ENCODE peak calls at places on chromosomes 13 and 19, in six cellular contexts. One of them, this sample, is unnamed.

GRCh38 chr13:40101708-40102359 is 446.4 kb downstream of the COG6 start:
- DNase-seq in B cell: peak
- DNase-seq in bronchial epithelial cell: peak
- DNase-seq in right lobe of liver: no peak
- DNase-seq in psoas muscle: no peak
- DNase-seq in Caco-2: no peak
- DNase-seq in this sample: peak

GRCh38 chr19:38849746-38850230 is at the start of gene HNRNPL:
- DNase-seq in psoas muscle: no peak
- DNase-seq in Caco-2: no peak
- DNase-seq in right lobe of liver: no peak
- DNase-seq in bronchial epithelial cell: no peak
- DNase-seq in B cell: peak
- DNase-seq in this sample: no peak

GRCh38 chr13:102597029-102598015 is 536 bp downstream of the TPP2 start:
- DNase-seq in right lobe of liver: peak
- DNase-seq in psoas muscle: peak
- DNase-seq in Caco-2: no peak
- DNase-seq in B cell: no peak
- DNase-seq in bronchial epithelial cell: no peak
- DNase-seq in this sample: peak

GRCh38 chr13:77846173-77846572 is 72.5 kb downstream of the EDNRB start:
- DNase-seq in right lobe of liver: no peak
- DNase-seq in bronchial epithelial cell: no peak
- DNase-seq in B cell: no peak
- DNase-seq in psoas muscle: no peak
- DNase-seq in Caco-2: no peak
- DNase-seq in this sample: no peak

GRCh38 chr13:23579886-23580706 is 9.9 kb downstream of the TNFRSF19 start:
- DNase-seq in right lobe of liver: no peak
- DNase-seq in psoas muscle: no peak
- DNase-seq in bronchial epithelial cell: peak
- DNase-seq in B cell: no peak
- DNase-seq in Caco-2: no peak
- DNase-seq in this sample: no peak

GRCh38 chr19:58575183-58576041 is 2.3 kb upstream of the MZF1 start:
- DNase-seq in B cell: peak
- DNase-seq in bronchial epithelial cell: peak
- DNase-seq in right lobe of liver: peak
- DNase-seq in psoas muscle: peak
- DNase-seq in Caco-2: peak
- DNase-seq in this sample: peak

GRCh38 chr13:34748078-34748477 is 194.0 kb upstream of the NBEA start:
- DNase-seq in right lobe of liver: no peak
- DNase-seq in psoas muscle: no peak
- DNase-seq in bronchial epithelial cell: peak
- DNase-seq in B cell: no peak
- DNase-seq in Caco-2: no peak
- DNase-seq in this sample: peak

GRCh38 chr19:55454787-55455243 is 6.6 kb downstream of the ISOC2 start:
- DNase-seq in B cell: no peak
- DNase-seq in right lobe of liver: no peak
- DNase-seq in bronchial epithelial cell: no peak
- DNase-seq in psoas muscle: no peak
- DNase-seq in Caco-2: peak
- DNase-seq in this sample: peak

GRCh38 chr13:103289661-103290060 is 223.4 kb upstream of the SLC10A2 start:
- DNase-seq in Caco-2: no peak
- DNase-seq in psoas muscle: no peak
- DNase-seq in B cell: no peak
- DNase-seq in right lobe of liver: no peak
- DNase-seq in bronchial epithelial cell: no peak
- DNase-seq in this sample: no peak

GRCh38 chr19:19550454-19550842 is 12.4 kb downstream of the CILP2 start:
- DNase-seq in bronchial epithelial cell: no peak
- DNase-seq in Caco-2: no peak
- DNase-seq in B cell: no peak
- DNase-seq in psoas muscle: no peak
- DNase-seq in right lobe of liver: no peak
- DNase-seq in this sample: no peak

GRCh38 chr13:101303512-101303911 is 112.8 kb downstream of the NALCN start:
- DNase-seq in bronchial epithelial cell: no peak
- DNase-seq in Caco-2: no peak
- DNase-seq in psoas muscle: no peak
- DNase-seq in B cell: no peak
- DNase-seq in right lobe of liver: no peak
- DNase-seq in this sample: no peak

GRCh38 chr19:28008695-28009094 is 1204.3 kb downstream of the UQCRFS1 start:
- DNase-seq in psoas muscle: no peak
- DNase-seq in B cell: no peak
- DNase-seq in bronchial epithelial cell: no peak
- DNase-seq in right lobe of liver: no peak
- DNase-seq in Caco-2: no peak
- DNase-seq in this sample: no peak

GRCh38 chr13:29165840-29166239 is 345.7 kb downstream of the MTUS2 start:
- DNase-seq in bronchial epithelial cell: no peak
- DNase-seq in B cell: no peak
- DNase-seq in psoas muscle: no peak
- DNase-seq in right lobe of liver: no peak
- DNase-seq in Caco-2: no peak
- DNase-seq in this sample: peak

GRCh38 chr13:78742659-78743058 is 83.7 kb upstream of the OBI1 start:
- DNase-seq in right lobe of liver: no peak
- DNase-seq in Caco-2: no peak
- DNase-seq in bronchial epithelial cell: no peak
- DNase-seq in B cell: no peak
- DNase-seq in psoas muscle: no peak
- DNase-seq in this sample: no peak

GRCh38 chr13:85509512-85509911 is 289.7 kb downstream of the SLITRK6 start:
- DNase-seq in psoas muscle: no peak
- DNase-seq in Caco-2: peak
- DNase-seq in right lobe of liver: no peak
- DNase-seq in B cell: no peak
- DNase-seq in bronchial epithelial cell: peak
- DNase-seq in this sample: peak

GRCh38 chr13:114119196-114119595 is 13.2 kb downstream of the RASA3 start:
- DNase-seq in bronchial epithelial cell: peak
- DNase-seq in right lobe of liver: no peak
- DNase-seq in Caco-2: no peak
- DNase-seq in B cell: no peak
- DNase-seq in psoas muscle: peak
- DNase-seq in this sample: peak

GRCh38 chr19:49690656-49691242 is at the start of gene CPT1C:
- DNase-seq in Caco-2: peak
- DNase-seq in psoas muscle: peak
- DNase-seq in bronchial epithelial cell: peak
- DNase-seq in right lobe of liver: no peak
- DNase-seq in B cell: no peak
- DNase-seq in this sample: peak

GRCh38 chr13:73401769-73402168 is 343.0 kb downstream of the KLF5 start:
- DNase-seq in Caco-2: no peak
- DNase-seq in right lobe of liver: no peak
- DNase-seq in bronchial epithelial cell: no peak
- DNase-seq in B cell: no peak
- DNase-seq in psoas muscle: no peak
- DNase-seq in this sample: peak

GRCh38 chr13:36059366-36059765 is 71.8 kb downstream of the DCLK1 start:
- DNase-seq in B cell: no peak
- DNase-seq in Caco-2: no peak
- DNase-seq in psoas muscle: peak
- DNase-seq in right lobe of liver: no peak
- DNase-seq in bronchial epithelial cell: no peak
- DNase-seq in this sample: no peak

GRCh38 chr19:51192689-51193088 is 32.2 kb upstream of the CD33 start:
- DNase-seq in B cell: no peak
- DNase-seq in right lobe of liver: no peak
- DNase-seq in bronchial epithelial cell: no peak
- DNase-seq in Caco-2: no peak
- DNase-seq in psoas muscle: no peak
- DNase-seq in this sample: no peak
- TF ChIP-seq CTCF in B cell: no peak
- TF ChIP-seq CTCF in right lobe of liver: no peak
- TF ChIP-seq CTCF in bronchial epithelial cell: no peak
- TF ChIP-seq CTCF in Caco-2: no peak
- TF ChIP-seq CTCF in psoas muscle: no peak
- TF ChIP-seq CTCF in this sample: no peak

GRCh38 chr19:29263305-29264080 is 50.5 kb upstream of the UQCRFS1 start:
- DNase-seq in psoas muscle: peak
- DNase-seq in bronchial epithelial cell: no peak
- DNase-seq in right lobe of liver: no peak
- DNase-seq in B cell: no peak
- DNase-seq in Caco-2: peak
- DNase-seq in this sample: no peak

GRCh38 chr19:29259867-29260281 is 46.9 kb upstream of the UQCRFS1 start:
- DNase-seq in Caco-2: no peak
- DNase-seq in bronchial epithelial cell: no peak
- DNase-seq in right lobe of liver: no peak
- DNase-seq in B cell: no peak
- DNase-seq in psoas muscle: no peak
- DNase-seq in this sample: no peak

GRCh38 chr19:29262085-29262484 is 49.1 kb upstream of the UQCRFS1 start:
- DNase-seq in bronchial epithelial cell: no peak
- DNase-seq in Caco-2: no peak
- DNase-seq in B cell: no peak
- DNase-seq in right lobe of liver: no peak
- DNase-seq in psoas muscle: no peak
- DNase-seq in this sample: no peak

GRCh38 chr19:29259153-29259552 is 46.2 kb upstream of the UQCRFS1 start:
- DNase-seq in bronchial epithelial cell: no peak
- DNase-seq in B cell: no peak
- DNase-seq in psoas muscle: no peak
- DNase-seq in right lobe of liver: no peak
- DNase-seq in Caco-2: peak
- DNase-seq in this sample: no peak

GRCh38 chr19:29260477-29261317 is 47.7 kb upstream of the UQCRFS1 start:
- DNase-seq in B cell: no peak
- DNase-seq in psoas muscle: no peak
- DNase-seq in right lobe of liver: no peak
- DNase-seq in bronchial epithelial cell: no peak
- DNase-seq in Caco-2: peak
- DNase-seq in this sample: peak
- TF ChIP-seq CTCF in B cell: peak
- TF ChIP-seq CTCF in psoas muscle: peak
- TF ChIP-seq CTCF in right lobe of liver: peak
- TF ChIP-seq CTCF in bronchial epithelial cell: no peak
- TF ChIP-seq CTCF in Caco-2: peak
- TF ChIP-seq CTCF in this sample: peak

DNA sequence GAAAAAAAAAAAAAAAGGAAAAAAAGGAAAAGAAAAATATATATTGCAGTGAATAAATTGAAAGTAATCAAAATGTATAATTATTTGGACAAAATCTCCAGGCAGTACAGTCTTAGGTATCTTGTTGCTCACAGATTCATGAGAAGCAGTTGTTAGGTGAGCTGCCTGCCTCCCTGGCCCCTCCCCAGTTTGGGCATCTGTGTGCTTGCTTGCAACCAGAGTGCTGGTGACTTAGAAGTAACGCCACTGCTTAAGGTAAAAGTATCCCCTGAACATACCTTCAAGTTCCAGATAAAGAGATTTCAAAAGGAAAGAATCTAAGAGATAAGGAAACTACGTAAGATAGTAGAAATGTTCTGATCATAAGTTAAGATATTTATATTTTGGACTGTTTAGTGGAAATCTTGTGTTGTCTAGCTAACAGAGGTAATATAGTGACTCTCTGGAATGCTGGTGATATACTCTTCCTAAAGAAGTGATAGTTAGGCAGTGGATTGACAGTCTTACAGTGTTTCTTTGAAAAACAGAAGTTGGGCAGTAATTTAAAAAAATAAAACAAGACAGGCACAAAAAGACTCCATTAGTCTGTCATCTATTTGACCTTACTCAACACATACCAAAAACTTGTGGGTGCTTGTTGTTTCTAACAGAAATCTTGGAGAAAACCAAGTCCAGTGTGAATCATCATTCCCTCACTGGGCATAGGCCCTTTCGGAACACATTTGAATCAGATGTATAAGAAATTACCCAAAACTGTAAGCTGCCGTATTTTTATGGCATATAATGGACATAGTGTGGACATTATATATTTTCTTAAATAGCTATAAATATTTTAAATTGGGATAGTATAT is 38.3 kb upstream of the KCTD4 start:
- DNase-seq in right lobe of liver: no peak
- DNase-seq in bronchial epithelial cell: peak
- DNase-seq in Caco-2: peak
- DNase-seq in psoas muscle: no peak
- DNase-seq in B cell: no peak
- DNase-seq in this sample: peak
- TF ChIP-seq CTCF in right lobe of liver: no peak
- TF ChIP-seq CTCF in bronchial epithelial cell: no peak
- TF ChIP-seq CTCF in Caco-2: no peak
- TF ChIP-seq CTCF in psoas muscle: no peak
- TF ChIP-seq CTCF in B cell: no peak
- TF ChIP-seq CTCF in this sample: no peak

GRCh38 chr19:16088985-16089846 is 12.9 kb downstream of the TPM4 start:
- DNase-seq in psoas muscle: no peak
- DNase-seq in B cell: no peak
- DNase-seq in bronchial epithelial cell: no peak
- DNase-seq in right lobe of liver: no peak
- DNase-seq in Caco-2: no peak
- DNase-seq in this sample: no peak

GRCh38 chr19:16087940-16088339 is 11.6 kb downstream of the TPM4 start:
- DNase-seq in B cell: no peak
- DNase-seq in right lobe of liver: no peak
- DNase-seq in psoas muscle: no peak
- DNase-seq in Caco-2: no peak
- DNase-seq in bronchial epithelial cell: no peak
- DNase-seq in this sample: no peak

GRCh38 chr19:16085115-16085514 is 8.8 kb downstream of the TPM4 start:
- DNase-seq in bronchial epithelial cell: peak
- DNase-seq in right lobe of liver: no peak
- DNase-seq in Caco-2: no peak
- DNase-seq in B cell: no peak
- DNase-seq in psoas muscle: no peak
- DNase-seq in this sample: peak

GRCh38 chr19:16091546-16092475 is 15.5 kb downstream of the TPM4 start:
- DNase-seq in B cell: no peak
- DNase-seq in bronchial epithelial cell: no peak
- DNase-seq in psoas muscle: no peak
- DNase-seq in right lobe of liver: no peak
- DNase-seq in Caco-2: no peak
- DNase-seq in this sample: no peak

DNA sequence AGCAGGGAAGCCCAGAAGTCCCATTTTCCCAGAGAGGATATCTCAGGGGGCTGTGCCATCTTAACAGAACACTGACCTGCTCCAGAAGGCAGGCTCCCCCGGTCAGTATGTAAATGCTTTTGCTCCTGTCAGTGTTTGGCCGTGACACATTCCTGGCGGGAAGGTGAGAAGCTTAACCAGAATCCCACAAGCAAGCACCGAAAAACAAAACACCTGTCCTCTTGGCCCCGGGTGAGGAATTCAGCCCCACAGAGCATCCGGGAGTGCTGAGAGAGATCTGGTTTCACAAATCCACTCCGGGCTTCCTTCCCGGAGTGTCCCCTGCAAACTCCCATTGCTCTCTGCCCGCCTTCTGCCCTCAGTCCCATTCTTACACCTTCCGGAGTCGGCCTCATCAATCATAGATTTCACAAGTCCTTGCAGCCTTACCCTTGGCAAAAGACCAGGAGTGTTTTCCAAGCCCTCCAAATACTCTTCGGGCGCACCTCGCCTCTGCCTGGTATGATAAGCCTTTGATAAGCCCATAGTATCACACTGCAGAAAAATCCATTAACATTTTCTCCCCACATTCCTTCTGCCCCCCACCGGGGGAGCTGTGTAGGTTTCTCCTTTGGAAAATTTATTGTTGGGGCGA is 12.2 kb downstream of the TPM4 start:
- DNase-seq in Caco-2: no peak
- DNase-seq in psoas muscle: no peak
- DNase-seq in B cell: no peak
- DNase-seq in bronchial epithelial cell: no peak
- DNase-seq in right lobe of liver: no peak
- DNase-seq in this sample: no peak
- TF ChIP-seq CTCF in Caco-2: peak
- TF ChIP-seq CTCF in psoas muscle: peak
- TF ChIP-seq CTCF in B cell: no peak
- TF ChIP-seq CTCF in bronchial epithelial cell: no peak
- TF ChIP-seq CTCF in right lobe of liver: no peak
- TF ChIP-seq CTCF in this sample: no peak